ENCODE peak calls at places on chromosomes 13 and 19, in ten cellular contexts. X, P, N, J, R, S, E, Y, A and U are unnamed samples.

GRCh38 chr13:74114202-74114601 is 20.0 kb downstream of the KLF12 start:
- DNase-seq in X (no peak), P (no peak), N (no peak), J (no peak), R (no peak), S (no peak), E (no peak), Y (no peak), A (no peak), U (no peak)

GRCh38 chr13:99322297-99323103 is 15.3 kb upstream of the GPR183 start:
- DNase-seq in X (no peak), P (no peak), N (no peak), J (no peak), R (no peak), S (peak), E (no peak), Y (no peak), A (no peak), U (no peak)

GRCh38 chr19:35671818-35672217 is 5.5 kb downstream of the UPK1A start:
- DNase-seq in X (no peak), P (no peak), N (no peak), J (no peak), R (no peak), S (no peak), E (peak), Y (no peak), A (no peak), U (no peak)

GRCh38 chr13:97030705-97031452 is 36.6 kb upstream of the OXGR1 start:
- DNase-seq in X (no peak), P (no peak), N (no peak), J (no peak), R (no peak), S (peak), E (peak), Y (no peak), A (no peak), U (no peak)

GRCh38 chr19:16327911-16328823 is 3.5 kb downstream of the KLF2 start:
- DNase-seq in X (no peak), P (peak), N (no peak), J (peak), R (peak), S (no peak), E (no peak), Y (peak), A (peak), U (no peak)

GRCh38 chr13:99703908-99704307 is 202.6 kb downstream of the TM9SF2 start:
- DNase-seq in X (no peak), P (no peak), N (no peak), J (no peak), R (no peak), S (no peak), E (no peak), Y (no peak), A (no peak), U (no peak)

GRCh38 chr19:49071860-49072547 is 495 bp downstream of the KCNA7 start:
- DNase-seq in X (peak), P (no peak), N (no peak), J (no peak), R (no peak), S (no peak), E (peak), Y (no peak), A (no peak), U (no peak)

GRCh38 chr19:18951721-18952281 is 10.8 kb upstream of the HOMER3 start:
- DNase-seq in X (no peak), P (no peak), N (no peak), J (no peak), R (no peak), S (no peak), E (no peak), Y (no peak), A (no peak), U (no peak)

GRCh38 chr13:35953537-35954206 is 177.5 kb downstream of the DCLK1 start:
- DNase-seq in X (peak), P (peak), N (no peak), J (peak), R (no peak), S (peak), E (peak), Y (no peak), A (no peak), U (peak)

GRCh38 chr13:41077475-41077874 is 16.2 kb downstream of the WBP4 start:
- DNase-seq in X (no peak), P (no peak), N (no peak), J (no peak), R (no peak), S (no peak), E (no peak), Y (no peak), A (no peak), U (no peak)

GRCh38 chr19:11269408-11269807 is 7.1 kb upstream of the DOCK6 start:
- DNase-seq in X (no peak), P (no peak), N (no peak), J (no peak), R (no peak), S (no peak), E (no peak), Y (no peak), A (no peak), U (no peak)

GRCh38 chr13:73754727-73755292 is 379.4 kb downstream of the KLF12 start:
- DNase-seq in X (peak), P (no peak), N (peak), J (no peak), R (no peak), S (peak), E (peak), Y (no peak), A (no peak), U (no peak)

GRCh38 chr19:33080761-33081681 is at the start of gene GPATCH1:
- DNase-seq in X (peak), P (peak), N (peak), J (peak), R (peak), S (peak), E (peak), Y (peak), A (peak), U (peak)

GRCh38 chr19:45764487-45764886 is 4.6 kb downstream of the SIX5 start:
- DNase-seq in X (no peak), P (no peak), N (no peak), J (no peak), R (no peak), S (no peak), E (no peak), Y (no peak), A (no peak), U (no peak)

GRCh38 chr13:58087566-58087965 is 456.0 kb downstream of the PCDH17 start:
- DNase-seq in X (no peak), P (no peak), N (no peak), J (no peak), R (no peak), S (no peak), E (no peak), Y (no peak), A (no peak), U (no peak)

GRCh38 chr13:66265446-66265845 is 964.7 kb downstream of the PCDH9 start:
- DNase-seq in X (no peak), P (no peak), N (no peak), J (no peak), R (no peak), S (no peak), E (no peak), Y (no peak), A (no peak), U (no peak)

GRCh38 chr19:24029941-24030636 is 56.9 kb upstream of the ZNF254 start:
- DNase-seq in X (no peak), P (no peak), N (no peak), J (no peak), R (no peak), S (no peak), E (peak), Y (peak), A (no peak), U (no peak)

GRCh38 chr13:48560657-48561337 is 27.9 kb upstream of the RCBTB2 start:
- DNase-seq in X (no peak), P (no peak), N (no peak), J (no peak), R (peak), S (no peak), E (no peak), Y (no peak), A (no peak), U (no peak)

GRCh38 chr19:47839913-47840312 is 18.2 kb downstream of the CRX start:
- DNase-seq in X (peak), P (no peak), N (no peak), J (no peak), R (no peak), S (no peak), E (peak), Y (no peak), A (no peak), U (no peak)

GRCh38 chr19:18488838-18489626 is 32.8 kb downstream of the ELL start:
- DNase-seq in X (peak), P (no peak), N (no peak), J (peak), R (no peak), S (no peak), E (peak), Y (peak), A (no peak), U (peak)

GRCh38 chr13:28820099-28821051 is at the start of gene MTUS2:
- DNase-seq in X (peak), P (no peak), N (no peak), J (no peak), R (no peak), S (no peak), E (peak), Y (no peak), A (no peak), U (no peak)

GRCh38 chr19:10105241-10106099 is 692 bp upstream of the PPAN start:
- DNase-seq in X (no peak), P (no peak), N (peak), J (no peak), R (peak), S (no peak), E (no peak), Y (no peak), A (peak), U (no peak)

GRCh38 chr19:38665950-38666661 is 18.7 kb downstream of the ACTN4 start:
- DNase-seq in X (peak), P (no peak), N (no peak), J (peak), R (no peak), S (no peak), E (peak), Y (peak), A (no peak), U (no peak)

GRCh38 chr19:43555185-43555770 is 20.0 kb downstream of the XRCC1 start:
- DNase-seq in X (peak), P (peak), N (peak), J (peak), R (peak), S (no peak), E (peak), Y (peak), A (peak), U (peak)

GRCh38 chr19:48663667-48664066 is 9.2 kb downstream of the NTN5 start:
- DNase-seq in X (no peak), P (no peak), N (no peak), J (no peak), R (no peak), S (no peak), E (peak), Y (no peak), A (no peak), U (no peak)

GRCh38 chr19:6065685-6066365 is 44.5 kb downstream of the RFX2 start:
- DNase-seq in X (peak), P (no peak), N (no peak), J (peak), R (peak), S (no peak), E (no peak), Y (no peak), A (peak), U (no peak)

GRCh38 chr19:48506138-48506733 is 5.4 kb downstream of the LMTK3 start:
- DNase-seq in X (no peak), P (no peak), N (no peak), J (no peak), R (no peak), S (peak), E (no peak), Y (no peak), A (no peak), U (no peak)

GRCh38 chr19:42942187-42942789 is 5.3 kb upstream of the PSG7 start:
- DNase-seq in X (no peak), P (no peak), N (no peak), J (no peak), R (no peak), S (no peak), E (peak), Y (no peak), A (no peak), U (no peak)

GRCh38 chr19:22945560-22945959 is 57.4 kb downstream of the ZNF728 start:
- DNase-seq in X (peak), P (no peak), N (no peak), J (no peak), R (no peak), S (no peak), E (no peak), Y (no peak), A (no peak), U (no peak)

GRCh38 chr13:46492946-46493345 is 60.0 kb upstream of the LRCH1 start:
- DNase-seq in X (peak), P (no peak), N (no peak), J (no peak), R (no peak), S (no peak), E (peak), Y (no peak), A (no peak), U (no peak)